ENCODE peak calls at places on chromosomes 2 and 18, in eight cellular contexts. One of them, this sample, is unnamed.

GRCh38 chr18:37160038-37160745 is 331.3 kb downstream of the KIAA1328 start:
- DNase-seq in substantia nigra: no peak
- DNase-seq in GM18507: no peak
- DNase-seq in MM.1S: no peak
- DNase-seq in frontal cortex: no peak
- DNase-seq in pancreas: no peak
- DNase-seq in activated T-cell treated with anti-CD3 and anti-CD28 coated beads for 1 hour: no peak
- DNase-seq in H1: no peak
- DNase-seq in this sample: no peak

GRCh38 chr18:49754866-49755265 is 58.5 kb downstream of the ACAA2 start:
- DNase-seq in activated T-cell treated with anti-CD3 and anti-CD28 coated beads for 1 hour: no peak
- DNase-seq in substantia nigra: no peak
- DNase-seq in GM18507: no peak
- DNase-seq in pancreas: no peak
- DNase-seq in MM.1S: no peak
- DNase-seq in frontal cortex: no peak
- DNase-seq in H1: no peak
- DNase-seq in this sample: no peak

GRCh38 chr2:207683438-207683837 is 28.0 kb upstream of the CCNYL1 start:
- DNase-seq in substantia nigra: no peak
- DNase-seq in GM18507: no peak
- DNase-seq in MM.1S: no peak
- DNase-seq in activated T-cell treated with anti-CD3 and anti-CD28 coated beads for 1 hour: no peak
- DNase-seq in frontal cortex: no peak
- DNase-seq in H1: no peak
- DNase-seq in pancreas: no peak
- DNase-seq in this sample: peak; percentile 41

GRCh38 chr2:136381722-136382633 is 264.0 kb upstream of the CXCR4 start:
- DNase-seq in substantia nigra: no peak
- DNase-seq in H1: peak; percentile 24
- DNase-seq in MM.1S: peak; percentile 98
- DNase-seq in GM18507: peak; percentile 36
- DNase-seq in frontal cortex: no peak
- DNase-seq in activated T-cell treated with anti-CD3 and anti-CD28 coated beads for 1 hour: peak; percentile 30
- DNase-seq in pancreas: peak; percentile 22
- DNase-seq in this sample: no peak

GRCh38 chr18:10051877-10052631 is 138.2 kb downstream of the VAPA start:
- DNase-seq in MM.1S: no peak
- DNase-seq in activated T-cell treated with anti-CD3 and anti-CD28 coated beads for 1 hour: no peak
- DNase-seq in frontal cortex: peak; percentile 38
- DNase-seq in pancreas: no peak
- DNase-seq in substantia nigra: peak; percentile 55
- DNase-seq in GM18507: no peak
- DNase-seq in H1: no peak
- DNase-seq in this sample: peak; percentile 68

GRCh38 chr2:28355521-28356094 is 37.0 kb upstream of the FOSL2 start:
- DNase-seq in frontal cortex: no peak
- DNase-seq in GM18507: no peak
- DNase-seq in activated T-cell treated with anti-CD3 and anti-CD28 coated beads for 1 hour: no peak
- DNase-seq in pancreas: no peak
- DNase-seq in substantia nigra: no peak
- DNase-seq in MM.1S: no peak
- DNase-seq in H1: no peak
- DNase-seq in this sample: no peak

GRCh38 chr18:10797882-10798281 is 272.1 kb downstream of the NAPG start:
- DNase-seq in substantia nigra: no peak
- DNase-seq in MM.1S: peak; percentile 46
- DNase-seq in frontal cortex: no peak
- DNase-seq in pancreas: no peak
- DNase-seq in H1: no peak
- DNase-seq in activated T-cell treated with anti-CD3 and anti-CD28 coated beads for 1 hour: no peak
- DNase-seq in GM18507: no peak
- DNase-seq in this sample: no peak

GRCh38 chr2:65749549-65749948 is 317.1 kb upstream of the SPRED2 start:
- DNase-seq in substantia nigra: no peak
- DNase-seq in pancreas: no peak
- DNase-seq in frontal cortex: no peak
- DNase-seq in activated T-cell treated with anti-CD3 and anti-CD28 coated beads for 1 hour: no peak
- DNase-seq in GM18507: no peak
- DNase-seq in H1: no peak
- DNase-seq in MM.1S: no peak
- DNase-seq in this sample: peak; percentile 28

GRCh38 chr2:11023326-11024009 is 111.7 kb downstream of the KCNF1 start:
- DNase-seq in GM18507: no peak
- DNase-seq in activated T-cell treated with anti-CD3 and anti-CD28 coated beads for 1 hour: no peak
- DNase-seq in MM.1S: no peak
- DNase-seq in H1: no peak
- DNase-seq in frontal cortex: no peak
- DNase-seq in pancreas: no peak
- DNase-seq in substantia nigra: no peak
- DNase-seq in this sample: no peak

GRCh38 chr2:222504191-222504590 is 79.8 kb downstream of the SGPP2 start:
- DNase-seq in substantia nigra: no peak
- DNase-seq in frontal cortex: no peak
- DNase-seq in GM18507: no peak
- DNase-seq in H1: no peak
- DNase-seq in pancreas: no peak
- DNase-seq in activated T-cell treated with anti-CD3 and anti-CD28 coated beads for 1 hour: no peak
- DNase-seq in MM.1S: no peak
- DNase-seq in this sample: no peak

GRCh38 chr18:80074183-80074582 is 34.9 kb upstream of the ADNP2 start:
- DNase-seq in activated T-cell treated with anti-CD3 and anti-CD28 coated beads for 1 hour: no peak
- DNase-seq in MM.1S: no peak
- DNase-seq in substantia nigra: no peak
- DNase-seq in frontal cortex: no peak
- DNase-seq in GM18507: no peak
- DNase-seq in H1: no peak
- DNase-seq in pancreas: no peak
- DNase-seq in this sample: no peak

GRCh38 chr2:196274387-196274809 is 103.0 kb upstream of the STK17B start:
- DNase-seq in frontal cortex: no peak
- DNase-seq in pancreas: no peak
- DNase-seq in H1: no peak
- DNase-seq in GM18507: no peak
- DNase-seq in MM.1S: peak; percentile 90
- DNase-seq in substantia nigra: no peak
- DNase-seq in activated T-cell treated with anti-CD3 and anti-CD28 coated beads for 1 hour: no peak
- DNase-seq in this sample: peak; percentile 48

GRCh38 chr2:16373341-16373740 is 292.3 kb downstream of the CYRIA start:
- DNase-seq in activated T-cell treated with anti-CD3 and anti-CD28 coated beads for 1 hour: no peak
- DNase-seq in MM.1S: no peak
- DNase-seq in substantia nigra: no peak
- DNase-seq in GM18507: no peak
- DNase-seq in frontal cortex: no peak
- DNase-seq in H1: no peak
- DNase-seq in pancreas: no peak
- DNase-seq in this sample: no peak

GRCh38 chr2:21819475-21819874 is 695.7 kb downstream of the TDRD15 start:
- DNase-seq in pancreas: no peak
- DNase-seq in H1: no peak
- DNase-seq in GM18507: no peak
- DNase-seq in substantia nigra: no peak
- DNase-seq in activated T-cell treated with anti-CD3 and anti-CD28 coated beads for 1 hour: no peak
- DNase-seq in frontal cortex: no peak
- DNase-seq in MM.1S: no peak
- DNase-seq in this sample: peak; percentile 49

GRCh38 chr2:129751409-129751808 is 228.1 kb upstream of the RAB6C start:
- DNase-seq in substantia nigra: no peak
- DNase-seq in activated T-cell treated with anti-CD3 and anti-CD28 coated beads for 1 hour: no peak
- DNase-seq in GM18507: no peak
- DNase-seq in frontal cortex: no peak
- DNase-seq in H1: no peak
- DNase-seq in pancreas: no peak
- DNase-seq in MM.1S: no peak
- DNase-seq in this sample: no peak

GRCh38 chr18:51660316-51660715 is 462.8 kb upstream of the MEX3C start:
- DNase-seq in MM.1S: no peak
- DNase-seq in substantia nigra: no peak
- DNase-seq in activated T-cell treated with anti-CD3 and anti-CD28 coated beads for 1 hour: no peak
- DNase-seq in GM18507: no peak
- DNase-seq in frontal cortex: no peak
- DNase-seq in pancreas: no peak
- DNase-seq in H1: no peak
- DNase-seq in this sample: no peak

GRCh38 chr2:74744731-74745505 is 89.0 kb upstream of the HK2 start:
- DNase-seq in substantia nigra: no peak
- DNase-seq in H1: no peak
- DNase-seq in activated T-cell treated with anti-CD3 and anti-CD28 coated beads for 1 hour: no peak
- DNase-seq in MM.1S: no peak
- DNase-seq in GM18507: no peak
- DNase-seq in pancreas: no peak
- DNase-seq in frontal cortex: no peak
- DNase-seq in this sample: no peak

GRCh38 chr2:98577313-98577712 is 31.0 kb downstream of the COA5 start:
- DNase-seq in frontal cortex: no peak
- DNase-seq in GM18507: no peak
- DNase-seq in H1: no peak
- DNase-seq in activated T-cell treated with anti-CD3 and anti-CD28 coated beads for 1 hour: no peak
- DNase-seq in substantia nigra: no peak
- DNase-seq in MM.1S: no peak
- DNase-seq in pancreas: no peak
- DNase-seq in this sample: peak; percentile 16

GRCh38 chr2:94763318-94763717 is 107.9 kb upstream of the TEKT4 start:
- DNase-seq in frontal cortex: no peak
- DNase-seq in pancreas: no peak
- DNase-seq in MM.1S: no peak
- DNase-seq in GM18507: no peak
- DNase-seq in activated T-cell treated with anti-CD3 and anti-CD28 coated beads for 1 hour: no peak
- DNase-seq in substantia nigra: no peak
- DNase-seq in H1: no peak
- DNase-seq in this sample: no peak

GRCh38 chr2:120899373-120899772 is 163.7 kb downstream of the GLI2 start:
- DNase-seq in pancreas: no peak
- DNase-seq in activated T-cell treated with anti-CD3 and anti-CD28 coated beads for 1 hour: no peak
- DNase-seq in H1: no peak
- DNase-seq in GM18507: no peak
- DNase-seq in frontal cortex: no peak
- DNase-seq in MM.1S: no peak
- DNase-seq in substantia nigra: no peak
- DNase-seq in this sample: no peak

GRCh38 chr2:9768388-9768787 is 74.9 kb upstream of the TAF1B start:
- DNase-seq in activated T-cell treated with anti-CD3 and anti-CD28 coated beads for 1 hour: no peak
- DNase-seq in GM18507: no peak
- DNase-seq in substantia nigra: no peak
- DNase-seq in pancreas: peak; percentile 77
- DNase-seq in MM.1S: no peak
- DNase-seq in frontal cortex: no peak
- DNase-seq in H1: peak; percentile 77
- DNase-seq in this sample: no peak

GRCh38 chr2:71932027-71932779 is 215.5 kb downstream of the CYP26B1 start:
- DNase-seq in pancreas: no peak
- DNase-seq in activated T-cell treated with anti-CD3 and anti-CD28 coated beads for 1 hour: no peak
- DNase-seq in MM.1S: no peak
- DNase-seq in H1: peak; percentile 38
- DNase-seq in substantia nigra: no peak
- DNase-seq in GM18507: no peak
- DNase-seq in frontal cortex: no peak
- DNase-seq in this sample: no peak

GRCh38 chr2:176081993-176082884 is 1.5 kb downstream of the EVX2 start:
- DNase-seq in frontal cortex: no peak
- DNase-seq in activated T-cell treated with anti-CD3 and anti-CD28 coated beads for 1 hour: no peak
- DNase-seq in MM.1S: no peak
- DNase-seq in GM18507: no peak
- DNase-seq in substantia nigra: no peak
- DNase-seq in pancreas: no peak
- DNase-seq in H1: peak; percentile 68
- DNase-seq in this sample: no peak

This sample was measured in ELR.